ENCODE peak calls at places on chromosomes 7 and 10, in nine cellular contexts. M is hepatocyte, L is thoracic aorta, V is GM12864, R is mucosa of descending colon, B is foreskin fibroblast, X is choroid plexus epithelial cell, Z is tibial nerve, K is cardiac fibroblast. G is an unnamed sample.

GRCh38 chr10:75404335-75405200 is 3.0 kb upstream of the ZNF503 start:
- DNase-seq in M (peak; percentile 75), L (no peak), V (no peak), R (peak; percentile 78), B (no peak), X (no peak), Z (no peak), K (no peak), G (peak; percentile 22)

GRCh38 chr10:34249634-34250033 is 565.5 kb downstream of the PARD3 start:
- DNase-seq in M (no peak), L (no peak), V (no peak), R (no peak), B (peak; percentile 9), X (peak; percentile 11), Z (no peak), K (no peak), G (no peak)

GRCh38 chr10:49649294-49649693 is 30.2 kb upstream of the C10orf53 start:
- DNase-seq in M (no peak), L (no peak), V (no peak), R (no peak), B (peak; percentile 35), X (peak; percentile 64), Z (no peak), K (peak; percentile 5), G (no peak)

GRCh38 chr10:79399242-79399831 is 46.1 kb downstream of the ZCCHC24 start:
- DNase-seq in M (peak; percentile 88), L (peak; percentile 78), V (no peak), R (peak; percentile 81), B (peak; percentile 98), X (peak; percentile 99), Z (peak; percentile 89), K (peak; percentile 99), G (peak; percentile 98)

GRCh38 chr7:33720870-33721269 is 184.5 kb upstream of the BMPER start:
- DNase-seq in M (no peak), L (no peak), V (no peak), R (no peak), B (no peak), X (no peak), Z (no peak), K (no peak), G (no peak)

GRCh38 chr10:132169766-132170560 is 16.8 kb upstream of the DPYSL4 start:
- DNase-seq in M (no peak), L (no peak), V (no peak), R (no peak), B (no peak), X (no peak), Z (no peak), K (no peak), G (no peak)

GRCh38 chr10:49111320-49111698 is 4.0 kb downstream of the VSTM4 start:
- DNase-seq in M (no peak), L (no peak), V (no peak), R (no peak), B (no peak), X (no peak), Z (no peak), K (no peak), G (no peak)

GRCh38 chr10:18683427-18683826 is 24.2 kb downstream of the ARL5B start:
- DNase-seq in M (no peak), L (no peak), V (no peak), R (no peak), B (peak; percentile 73), X (peak; percentile 64), Z (no peak), K (peak; percentile 31), G (peak; percentile 91)

GRCh38 chr10:78960316-78960800 is 108.4 kb upstream of the ZMIZ1 start:
- DNase-seq in M (peak; percentile 58), L (peak; percentile 62), V (no peak), R (peak; percentile 52), B (peak; percentile 89), X (peak; percentile 86), Z (peak; percentile 58), K (peak; percentile 93), G (peak; percentile 95)

GRCh38 chr7:122219253-122219865 is 75.3 kb upstream of the AASS start:
- DNase-seq in M (peak; percentile 37), L (no peak), V (no peak), R (no peak), B (peak; percentile 30), X (peak; percentile 59), Z (no peak), K (peak; percentile 39), G (peak; percentile 57)

GRCh38 chr7:99843808-99844207 is 16.0 kb downstream of the CYP3A43 start:
- DNase-seq in M (no peak), L (no peak), V (no peak), R (no peak), B (peak; percentile 69), X (no peak), Z (no peak), K (peak; percentile 2), G (peak; percentile 5)

GRCh38 chr10:11715815-11716494 is 26.2 kb upstream of the ECHDC3 start:
- DNase-seq in M (peak; percentile 39), L (no peak), V (no peak), R (peak; percentile 77), B (no peak), X (no peak), Z (no peak), K (no peak), G (no peak)

GRCh38 chr10:10967029-10967428 is 50.6 kb upstream of the CELF2 start:
- DNase-seq in M (no peak), L (no peak), V (no peak), R (no peak), B (no peak), X (no peak), Z (no peak), K (no peak), G (no peak)

DNA sequence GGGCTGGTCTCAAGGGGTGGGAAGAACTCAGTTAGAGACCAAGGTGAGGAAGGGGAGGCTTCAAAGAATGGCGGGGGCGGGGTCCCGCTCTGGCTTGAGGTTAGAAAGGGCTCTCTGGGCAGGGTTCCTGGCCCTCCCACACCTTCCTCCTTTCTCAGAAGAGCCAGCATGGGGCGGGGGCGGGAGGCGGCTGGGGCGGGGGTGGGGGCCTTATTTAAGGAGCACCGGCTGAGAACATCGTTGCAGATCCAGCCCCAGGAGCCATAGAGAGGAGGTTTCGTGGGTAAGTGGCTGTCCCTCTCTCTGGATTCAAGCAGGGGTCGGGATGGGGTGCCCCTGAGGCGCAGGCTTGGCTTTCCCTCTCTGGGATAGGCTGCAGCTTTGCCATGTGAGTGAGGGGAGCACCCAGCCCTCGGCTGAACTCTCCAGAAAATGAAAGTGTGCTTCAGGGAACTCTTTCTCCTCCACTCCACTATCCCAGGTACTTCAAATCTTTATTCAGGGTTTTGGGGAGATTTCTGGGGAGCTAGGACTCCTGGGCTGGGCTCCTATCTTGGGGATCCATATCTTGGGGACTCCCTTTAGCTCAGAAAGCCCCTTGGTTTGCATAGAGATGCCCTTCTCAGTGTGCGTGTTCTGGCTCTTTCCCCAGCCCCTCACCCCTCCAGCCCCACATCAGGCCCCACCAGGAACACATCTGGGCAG is 3.3 kb upstream of the CUEDC2 start:
- DNase-seq in M (peak; percentile 13), L (no peak), V (no peak), R (no peak), B (peak; percentile 36), X (peak; percentile 38), Z (no peak), K (peak; percentile 65), G (peak; percentile 11)
- H3K4me3 ChIP-seq in M (no peak overlapping the region), L (peak overlapping the region; percentile 62), V (peak overlapping the region; percentile 47), R (no peak overlapping the region), B (peak overlapping the region; percentile 47), X (peak overlapping the region; percentile 56), Z (peak overlapping the region; percentile 15), K (peak overlapping the region; percentile 49), G (peak overlapping the region; percentile 54)

GRCh38 chr10:92757066-92757716 is 67.4 kb downstream of the HHEX start:
- DNase-seq in M (peak; percentile 42), L (peak; percentile 82), V (peak; percentile 81), R (peak; percentile 64), B (peak; percentile 81), X (peak; percentile 90), Z (peak; percentile 69), K (peak; percentile 96), G (peak; percentile 97)
- TF ChIP-seq CTCF in M (no peak), L (peak; percentile 22), V (peak; percentile 40), R (no peak), B (no peak), X (peak; percentile 46), Z (peak; percentile 14), K (peak; percentile 31), G (peak; percentile 46)

GRCh38 chr7:27188666-27189559 is 3.9 kb upstream of the HOXA11 start:
- DNase-seq in M (no peak), L (no peak), V (no peak), R (peak; percentile 81), B (peak; percentile 82), X (no peak), Z (peak; percentile 31), K (peak; percentile 15), G (peak; percentile 28)
- H3K4me3 ChIP-seq in M (peak overlapping the region; percentile 38), L (peak overlapping the region; percentile 28), V (no peak overlapping the region), R (peak overlapping the region; percentile 6), B (peak overlapping the region; percentile 93), X (no peak overlapping the region), Z (peak overlapping the region; percentile 27), K (peak overlapping the region; percentile 11), G (no peak overlapping the region)

GRCh38 chr7:2171855-2172254 is 60.9 kb downstream of the MAD1L1 start:
- DNase-seq in M (no peak), L (no peak), V (no peak), R (no peak), B (no peak), X (no peak), Z (no peak), K (no peak), G (no peak)

GRCh38 chr7:2169923-2170575 is 62.7 kb downstream of the MAD1L1 start:
- DNase-seq in M (no peak), L (no peak), V (no peak), R (no peak), B (no peak), X (no peak), Z (no peak), K (no peak), G (no peak)

GRCh38 chr7:2172311-2173183 is 60.2 kb downstream of the MAD1L1 start:
- DNase-seq in M (peak; percentile 83), L (no peak), V (no peak), R (peak; percentile 56), B (peak; percentile 93), X (peak; percentile 96), Z (no peak), K (peak; percentile 92), G (peak; percentile 87)

GRCh38 chr7:2168612-2169312 is 64.0 kb downstream of the MAD1L1 start:
- DNase-seq in M (no peak), L (no peak), V (no peak), R (no peak), B (no peak), X (no peak), Z (no peak), K (no peak), G (no peak)

DNA sequence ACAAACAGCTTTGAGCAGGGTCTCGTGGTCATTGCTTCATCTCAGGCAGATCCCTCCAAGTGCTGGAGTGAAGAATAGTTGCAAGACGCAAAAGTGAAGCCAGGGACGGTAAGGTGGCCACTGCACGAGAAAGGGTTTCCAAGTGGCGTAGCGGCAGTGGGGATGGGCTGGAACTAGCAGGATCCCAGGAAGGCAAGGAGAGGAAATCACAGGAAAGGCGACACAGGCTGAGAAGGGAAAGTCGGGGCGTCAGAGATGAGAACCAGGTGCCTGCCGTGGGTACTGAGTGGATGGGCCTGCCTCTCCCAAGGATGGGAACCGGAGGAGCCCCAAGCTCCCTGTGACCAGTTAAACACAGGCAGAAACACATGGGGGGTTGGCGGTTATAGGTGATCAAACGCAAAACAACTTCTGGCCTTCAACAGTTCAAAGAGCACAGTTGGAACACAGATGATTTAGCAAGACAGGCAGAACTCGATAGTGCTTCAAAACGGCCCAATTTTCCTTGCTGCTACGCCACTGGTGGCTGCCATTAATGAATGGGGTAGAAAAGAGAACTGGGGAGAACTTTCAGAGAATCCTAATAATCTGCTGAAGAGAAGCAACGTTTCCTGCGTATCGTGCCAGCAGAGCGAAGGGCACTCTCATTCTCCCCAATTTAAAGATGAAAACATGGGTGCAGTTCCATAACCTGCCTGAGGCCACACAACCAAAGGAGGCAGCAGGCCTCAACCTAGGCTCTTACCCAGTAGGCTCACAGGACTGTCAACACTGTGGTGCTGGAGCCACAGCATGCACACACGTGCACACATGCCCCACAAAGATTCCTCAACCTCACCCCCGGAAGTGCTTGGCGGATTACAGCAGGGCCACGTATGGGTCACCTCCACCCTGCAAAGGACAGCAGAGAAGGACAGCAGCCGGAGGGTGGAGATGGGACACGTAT is 61.9 kb downstream of the MAD1L1 start:
- DNase-seq in M (no peak), L (no peak), V (no peak), R (no peak), B (no peak), X (no peak), Z (no peak), K (no peak), G (no peak)
- TF ChIP-seq CTCF in M (no peak), L (no peak), V (no peak), R (no peak), B (no peak), X (peak; percentile 4), Z (no peak), K (no peak), G (no peak)